ENCODE peak calls at places on chromosome 9, in seven cellular contexts. S, A, Q, O, I, H and P are unnamed samples.

GRCh38 chr9:88993327-88993726 is 2.1 kb downstream of the S1PR3 start:
- DNase-seq in H (no peak), S (no peak), O (no peak), A (no peak), Q (no peak), I (no peak), P (no peak)

GRCh38 chr9:106203832-106204516 is 509.6 kb downstream of the TMEM38B start:
- DNase-seq in A (no peak), S (no peak), I (peak), O (no peak), H (no peak), Q (no peak), P (no peak)

GRCh38 chr9:99465231-99465891 is 243.3 kb downstream of the SEC61B start:
- DNase-seq in A (no peak), Q (no peak), I (no peak), S (no peak), O (peak), H (no peak), P (no peak)

GRCh38 chr9:80954521-80954920 is 734.8 kb downstream of the TLE1 start:
- DNase-seq in H (no peak), S (no peak), O (no peak), A (no peak), Q (no peak), I (peak), P (no peak)

GRCh38 chr9:23826120-23826629 is at the start of gene ELAVL2:
- DNase-seq in A (peak), S (peak), O (peak), H (peak), I (peak), Q (peak), P (peak)

GRCh38 chr9:109640232-109641078 is 139.5 kb upstream of the PALM2AKAP2 start:
- DNase-seq in I (peak), Q (no peak), O (peak), S (peak), H (peak), A (peak), P (peak)

GRCh38 chr9:15696979-15697378 is 144.1 kb downstream of the CCDC171 start:
- DNase-seq in Q (no peak), I (peak), O (peak), A (peak), H (no peak), S (peak), P (no peak)

GRCh38 chr9:132241483-132241839 is 79.6 kb downstream of the NTNG2 start:
- DNase-seq in H (no peak), Q (no peak), A (no peak), S (no peak), I (no peak), O (no peak), P (no peak)

GRCh38 chr9:30048396-30048795 is 2336.0 kb upstream of the ACO1 start:
- DNase-seq in O (no peak), H (no peak), S (no peak), I (no peak), Q (no peak), A (no peak), P (no peak)

GRCh38 chr9:98091735-98092632 is 27.0 kb downstream of the TRIM14 start:
- DNase-seq in A (peak), H (no peak), O (no peak), Q (peak), I (peak), S (no peak), P (no peak)

GRCh38 chr9:130478731-130479575 is 34.2 kb downstream of the ASS1 start:
- DNase-seq in I (no peak), Q (no peak), S (no peak), H (no peak), O (no peak), A (no peak), P (no peak)

GRCh38 chr9:125235805-125236534 is 5.2 kb downstream of the HSPA5 start:
- DNase-seq in H (no peak), O (no peak), S (no peak), A (no peak), I (no peak), Q (no peak), P (no peak)

GRCh38 chr9:20078246-20078645 is 289.4 kb upstream of the SLC24A2 start:
- DNase-seq in O (no peak), I (no peak), H (no peak), Q (no peak), A (no peak), S (no peak), P (no peak)

GRCh38 chr9:706606-707451 is 134.7 kb upstream of the DMRT1 start:
- DNase-seq in Q (peak), S (no peak), A (peak), O (no peak), I (peak), H (peak), P (peak)

GRCh38 chr9:135516132-135516860 is 4.9 kb upstream of the LCN1 start:
- DNase-seq in H (peak), S (no peak), A (no peak), O (no peak), I (no peak), Q (peak), P (no peak)

GRCh38 chr9:37531699-37532098 is 44.5 kb downstream of the FBXO10 start:
- DNase-seq in H (no peak), O (no peak), A (no peak), S (no peak), Q (peak), I (no peak), P (no peak)

GRCh38 chr9:123696476-123696875 is 233.4 kb downstream of the DENND1A start:
- DNase-seq in O (no peak), H (no peak), Q (no peak), A (no peak), I (no peak), S (no peak), P (no peak)

GRCh38 chr9:127980056-127980705 is 608 bp downstream of the EEIG1 start:
- DNase-seq in H (peak), I (peak), O (no peak), A (peak), Q (peak), S (no peak), P (no peak)

GRCh38 chr9:96441798-96442445 is 8.0 kb upstream of the HABP4 start:
- DNase-seq in O (no peak), A (no peak), Q (no peak), H (no peak), I (peak), S (no peak), P (no peak)

GRCh38 chr9:113511856-113512761 is 48.6 kb downstream of the RGS3 start:
- DNase-seq in I (no peak), Q (peak), O (no peak), S (peak), A (no peak), H (no peak), P (no peak)